ENCODE peak calls at places on chromosomes 3 and 15, in four cellular contexts. One of them, this sample, is unnamed.

GRCh38 chr15:76184640-76185020 is 124.8 kb downstream of the TMEM266 start:
- DNase-seq in K562: no peak
- DNase-seq in ELR: no peak
- DNase-seq in cardiac muscle cell: no peak
- DNase-seq in this sample: no peak

GRCh38 chr3:150213577-150213976 is 194.5 kb upstream of the TSC22D2 start:
- DNase-seq in K562: no peak
- DNase-seq in ELR: no peak
- DNase-seq in cardiac muscle cell: no peak
- DNase-seq in this sample: no peak

GRCh38 chr3:86954751-86955150 is 36.2 kb downstream of the VGLL3 start:
- DNase-seq in K562: no peak
- DNase-seq in ELR: no peak
- DNase-seq in cardiac muscle cell: no peak
- DNase-seq in this sample: no peak

GRCh38 chr15:66619152-66619903 is 53.5 kb upstream of the LCTL start:
- DNase-seq in K562: peak
- DNase-seq in ELR: peak
- DNase-seq in cardiac muscle cell: peak
- DNase-seq in this sample: no peak

GRCh38 chr15:76418352-76419140 is 82.0 kb downstream of the ISL2 start:
- DNase-seq in K562: no peak
- DNase-seq in ELR: no peak
- DNase-seq in cardiac muscle cell: no peak
- DNase-seq in this sample: no peak

GRCh38 chr15:86066174-86066829 is 13.4 kb upstream of the AGBL1 start:
- DNase-seq in K562: no peak
- DNase-seq in ELR: no peak
- DNase-seq in cardiac muscle cell: no peak
- DNase-seq in this sample: no peak

GRCh38 chr3:70053293-70053692 is 53.8 kb downstream of the SAMMSON start:
- DNase-seq in K562: no peak
- DNase-seq in ELR: peak
- DNase-seq in cardiac muscle cell: no peak
- DNase-seq in this sample: no peak

GRCh38 chr15:22786868-22787698 is 639 bp downstream of the NIPA1 start:
- DNase-seq in K562: peak
- DNase-seq in ELR: peak
- DNase-seq in cardiac muscle cell: peak
- DNase-seq in this sample: peak

GRCh38 chr15:92898988-92899909 is 875 bp upstream of the CHD2 start:
- DNase-seq in K562: no peak
- DNase-seq in ELR: no peak
- DNase-seq in cardiac muscle cell: no peak
- DNase-seq in this sample: no peak

GRCh38 chr3:177753498-177754155 is 556.3 kb upstream of the TBL1XR1 start:
- DNase-seq in K562: no peak
- DNase-seq in ELR: peak
- DNase-seq in cardiac muscle cell: no peak
- DNase-seq in this sample: no peak

GRCh38 chr15:74795961-74796625 is 14.2 kb downstream of the CSK start:
- DNase-seq in K562: no peak
- DNase-seq in ELR: no peak
- DNase-seq in cardiac muscle cell: no peak
- DNase-seq in this sample: no peak

GRCh38 chr3:110562621-110563020 is 509.0 kb upstream of the NECTIN3 start:
- DNase-seq in K562: no peak
- DNase-seq in ELR: peak
- DNase-seq in cardiac muscle cell: no peak
- DNase-seq in this sample: no peak

GRCh38 chr15:65258863-65259262 is 27.8 kb downstream of the PARP16 start:
- DNase-seq in K562: no peak
- DNase-seq in ELR: no peak
- DNase-seq in cardiac muscle cell: no peak
- DNase-seq in this sample: no peak

GRCh38 chr3:39989746-39990145 is 180.3 kb downstream of the MYRIP start:
- DNase-seq in K562: no peak
- DNase-seq in ELR: no peak
- DNase-seq in cardiac muscle cell: no peak
- DNase-seq in this sample: no peak

GRCh38 chr3:128060473-128061381 is 8.5 kb downstream of the SEC61A1 start:
- DNase-seq in K562: no peak
- DNase-seq in ELR: peak
- DNase-seq in cardiac muscle cell: no peak
- DNase-seq in this sample: no peak

GRCh38 chr15:22904736-22905135 is 66.3 kb downstream of the NIPA2 start:
- DNase-seq in K562: no peak
- DNase-seq in ELR: no peak
- DNase-seq in cardiac muscle cell: no peak
- DNase-seq in this sample: no peak

GRCh38 chr15:40069178-40070165 is 30.5 kb upstream of the SRP14 start:
- DNase-seq in K562: no peak
- DNase-seq in ELR: no peak
- DNase-seq in cardiac muscle cell: peak
- DNase-seq in this sample: no peak

GRCh38 chr3:73614385-73614784 is 10.4 kb downstream of the PDZRN3 start:
- DNase-seq in K562: no peak
- DNase-seq in ELR: no peak
- DNase-seq in cardiac muscle cell: no peak
- DNase-seq in this sample: no peak

GRCh38 chr3:189304465-189305341 is 132.9 kb downstream of the TPRG1 start:
- DNase-seq in K562: no peak
- DNase-seq in ELR: no peak
- DNase-seq in cardiac muscle cell: no peak
- DNase-seq in this sample: no peak

GRCh38 chr15:39198044-39198625 is 382.7 kb upstream of the THBS1 start:
- DNase-seq in K562: no peak
- DNase-seq in ELR: no peak
- DNase-seq in cardiac muscle cell: no peak
- DNase-seq in this sample: no peak

This sample was measured in T-helper 2 cell.